ENCODE peak calls at places on chromosomes 2 and 18, in nine cellular contexts. One of them, this sample, is unnamed.

GRCh38 chr2:36731941-36732700 is 35.6 kb downstream of the VIT start:
- DNase-seq in adrenal gland: no peak
- DNase-seq in prostate gland: no peak
- DNase-seq in uterus: no peak
- DNase-seq in cardiac muscle cell: peak
- DNase-seq in fibroblast of lung: peak
- DNase-seq in thyroid gland: no peak
- DNase-seq in A549: no peak
- DNase-seq in spleen: no peak
- DNase-seq in this sample: no peak

GRCh38 chr2:171141320-171141719 is 19.4 kb downstream of the TLK1 start:
- DNase-seq in adrenal gland: no peak
- DNase-seq in prostate gland: no peak
- DNase-seq in uterus: no peak
- DNase-seq in cardiac muscle cell: no peak
- DNase-seq in fibroblast of lung: no peak
- DNase-seq in thyroid gland: no peak
- DNase-seq in A549: no peak
- DNase-seq in spleen: no peak
- DNase-seq in this sample: no peak

GRCh38 chr2:228548230-228548629 is 366.7 kb upstream of the SPHKAP start:
- DNase-seq in adrenal gland: no peak
- DNase-seq in prostate gland: no peak
- DNase-seq in uterus: no peak
- DNase-seq in cardiac muscle cell: no peak
- DNase-seq in fibroblast of lung: no peak
- DNase-seq in thyroid gland: no peak
- DNase-seq in A549: no peak
- DNase-seq in spleen: no peak
- DNase-seq in this sample: no peak

GRCh38 chr2:235546436-235546835 is 52.6 kb downstream of the AGAP1 start:
- DNase-seq in adrenal gland: no peak
- DNase-seq in prostate gland: no peak
- DNase-seq in uterus: no peak
- DNase-seq in cardiac muscle cell: no peak
- DNase-seq in fibroblast of lung: no peak
- DNase-seq in thyroid gland: no peak
- DNase-seq in A549: no peak
- DNase-seq in spleen: peak
- DNase-seq in this sample: no peak

GRCh38 chr2:239092571-239093294 is 244.8 kb downstream of the TWIST2 start:
- DNase-seq in adrenal gland: no peak
- DNase-seq in prostate gland: no peak
- DNase-seq in uterus: no peak
- DNase-seq in cardiac muscle cell: no peak
- DNase-seq in fibroblast of lung: no peak
- DNase-seq in thyroid gland: no peak
- DNase-seq in A549: no peak
- DNase-seq in spleen: no peak
- DNase-seq in this sample: no peak

GRCh38 chr2:8257502-8257901 is 424.4 kb upstream of the ID2 start:
- DNase-seq in adrenal gland: no peak
- DNase-seq in prostate gland: no peak
- DNase-seq in uterus: no peak
- DNase-seq in cardiac muscle cell: no peak
- DNase-seq in fibroblast of lung: no peak
- DNase-seq in thyroid gland: no peak
- DNase-seq in A549: no peak
- DNase-seq in spleen: no peak
- DNase-seq in this sample: no peak

GRCh38 chr2:151150325-151150724 is 111.3 kb downstream of the RBM43 start:
- DNase-seq in adrenal gland: no peak
- DNase-seq in prostate gland: no peak
- DNase-seq in uterus: no peak
- DNase-seq in cardiac muscle cell: peak
- DNase-seq in fibroblast of lung: no peak
- DNase-seq in thyroid gland: no peak
- DNase-seq in A549: no peak
- DNase-seq in spleen: no peak
- DNase-seq in this sample: no peak

GRCh38 chr2:37060446-37060845 is 23.7 kb downstream of the HEATR5B start:
- DNase-seq in adrenal gland: no peak
- DNase-seq in prostate gland: no peak
- DNase-seq in uterus: no peak
- DNase-seq in cardiac muscle cell: no peak
- DNase-seq in fibroblast of lung: no peak
- DNase-seq in thyroid gland: no peak
- DNase-seq in A549: no peak
- DNase-seq in spleen: no peak
- DNase-seq in this sample: no peak

GRCh38 chr2:218066946-218067515 is 2.0 kb upstream of the RUFY4 start:
- DNase-seq in adrenal gland: peak
- DNase-seq in prostate gland: no peak
- DNase-seq in uterus: no peak
- DNase-seq in cardiac muscle cell: no peak
- DNase-seq in fibroblast of lung: no peak
- DNase-seq in thyroid gland: peak
- DNase-seq in A549: no peak
- DNase-seq in spleen: no peak
- DNase-seq in this sample: no peak

GRCh38 chr2:38666578-38666926 is 638 bp downstream of the GALM start:
- DNase-seq in adrenal gland: no peak
- DNase-seq in prostate gland: no peak
- DNase-seq in uterus: no peak
- DNase-seq in cardiac muscle cell: peak
- DNase-seq in fibroblast of lung: peak
- DNase-seq in thyroid gland: peak
- DNase-seq in A549: no peak
- DNase-seq in spleen: no peak
- DNase-seq in this sample: no peak

GRCh38 chr2:39516347-39517101 is 79.4 kb upstream of the MAP4K3 start:
- DNase-seq in adrenal gland: peak
- DNase-seq in prostate gland: peak
- DNase-seq in uterus: peak
- DNase-seq in cardiac muscle cell: peak
- DNase-seq in fibroblast of lung: peak
- DNase-seq in thyroid gland: peak
- DNase-seq in A549: no peak
- DNase-seq in spleen: no peak
- DNase-seq in this sample: peak

GRCh38 chr2:101704816-101705565 is 7.5 kb downstream of the MAP4K4 start:
- DNase-seq in adrenal gland: no peak
- DNase-seq in prostate gland: no peak
- DNase-seq in uterus: no peak
- DNase-seq in cardiac muscle cell: peak
- DNase-seq in fibroblast of lung: peak
- DNase-seq in thyroid gland: no peak
- DNase-seq in A549: no peak
- DNase-seq in spleen: no peak
- DNase-seq in this sample: no peak

GRCh38 chr2:224039080-224039769 is at the start of gene SERPINE2:
- DNase-seq in adrenal gland: peak
- DNase-seq in prostate gland: peak
- DNase-seq in uterus: peak
- DNase-seq in cardiac muscle cell: peak
- DNase-seq in fibroblast of lung: peak
- DNase-seq in thyroid gland: peak
- DNase-seq in A549: peak
- DNase-seq in spleen: peak
- DNase-seq in this sample: peak

DNA sequence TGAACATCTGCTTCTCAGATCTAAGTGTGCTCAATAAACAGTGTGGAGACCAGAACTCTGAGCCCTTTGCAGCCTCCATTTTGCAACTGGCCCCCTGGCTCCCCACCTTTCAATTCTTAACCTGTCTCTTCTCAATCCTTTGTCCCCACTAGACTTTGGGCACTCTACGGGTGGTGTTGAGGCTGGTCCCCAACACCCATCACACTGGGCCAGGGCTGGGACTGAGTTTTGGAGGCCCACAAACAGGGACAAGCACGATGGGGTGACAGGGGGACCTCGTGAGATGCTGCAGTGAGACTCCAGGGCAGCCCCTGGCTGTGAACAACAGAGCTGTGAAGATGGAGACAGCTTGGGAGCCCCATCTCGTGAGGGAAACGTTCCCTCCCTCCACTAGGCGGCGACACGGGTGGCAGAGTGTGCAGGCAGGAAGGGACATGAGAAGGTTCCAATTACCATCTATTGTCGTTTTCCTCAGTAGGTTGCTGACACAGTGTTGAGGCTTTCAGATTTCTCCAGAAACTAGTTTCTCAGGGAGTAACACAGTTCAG is 1.2 kb downstream of the ANKMY1 start:
- DNase-seq in adrenal gland: peak
- DNase-seq in prostate gland: peak
- DNase-seq in uterus: peak
- DNase-seq in cardiac muscle cell: peak
- DNase-seq in fibroblast of lung: peak
- DNase-seq in thyroid gland: peak
- DNase-seq in A549: peak
- DNase-seq in spleen: peak
- DNase-seq in this sample: peak
- TF ChIP-seq CTCF in adrenal gland: peak
- TF ChIP-seq CTCF in prostate gland: peak
- TF ChIP-seq CTCF in uterus: no peak
- TF ChIP-seq CTCF in cardiac muscle cell: peak
- TF ChIP-seq CTCF in fibroblast of lung: peak
- TF ChIP-seq CTCF in thyroid gland: no peak
- TF ChIP-seq CTCF in A549: peak
- TF ChIP-seq CTCF in spleen: peak
- TF ChIP-seq CTCF in this sample: peak

DNA sequence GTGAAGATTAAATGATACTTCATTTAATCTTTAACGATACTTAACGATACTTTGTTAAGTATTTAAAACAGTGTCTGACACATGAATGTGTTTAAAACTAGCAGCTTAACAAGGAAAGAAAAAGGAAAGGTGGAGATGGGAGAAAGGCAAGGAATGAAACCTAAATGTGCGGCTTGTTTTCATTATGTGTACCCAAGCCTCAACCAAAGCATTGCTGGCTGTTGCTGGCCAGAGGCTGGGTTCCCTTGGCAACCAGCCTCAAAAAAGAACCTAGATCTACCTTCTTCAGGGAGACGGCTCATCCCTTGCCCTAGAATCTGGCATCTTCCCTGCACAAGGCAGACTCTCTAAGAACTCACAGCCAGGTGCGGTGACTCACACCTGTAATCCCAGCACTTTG is 13.8 kb upstream of the PCBP1 start:
- DNase-seq in adrenal gland: no peak
- DNase-seq in prostate gland: no peak
- DNase-seq in uterus: no peak
- DNase-seq in cardiac muscle cell: no peak
- DNase-seq in fibroblast of lung: no peak
- DNase-seq in thyroid gland: peak
- DNase-seq in A549: no peak
- DNase-seq in spleen: no peak
- DNase-seq in this sample: no peak
- H3K27ac ChIP-seq in adrenal gland: no peak
- H3K27ac ChIP-seq in prostate gland: no peak
- H3K27ac ChIP-seq in uterus: peak
- H3K27ac ChIP-seq in cardiac muscle cell: peak
- H3K27ac ChIP-seq in fibroblast of lung: no peak
- H3K27ac ChIP-seq in thyroid gland: peak
- H3K27ac ChIP-seq in A549: no peak
- H3K27ac ChIP-seq in spleen: no peak
- H3K27ac ChIP-seq in this sample: no peak

DNA sequence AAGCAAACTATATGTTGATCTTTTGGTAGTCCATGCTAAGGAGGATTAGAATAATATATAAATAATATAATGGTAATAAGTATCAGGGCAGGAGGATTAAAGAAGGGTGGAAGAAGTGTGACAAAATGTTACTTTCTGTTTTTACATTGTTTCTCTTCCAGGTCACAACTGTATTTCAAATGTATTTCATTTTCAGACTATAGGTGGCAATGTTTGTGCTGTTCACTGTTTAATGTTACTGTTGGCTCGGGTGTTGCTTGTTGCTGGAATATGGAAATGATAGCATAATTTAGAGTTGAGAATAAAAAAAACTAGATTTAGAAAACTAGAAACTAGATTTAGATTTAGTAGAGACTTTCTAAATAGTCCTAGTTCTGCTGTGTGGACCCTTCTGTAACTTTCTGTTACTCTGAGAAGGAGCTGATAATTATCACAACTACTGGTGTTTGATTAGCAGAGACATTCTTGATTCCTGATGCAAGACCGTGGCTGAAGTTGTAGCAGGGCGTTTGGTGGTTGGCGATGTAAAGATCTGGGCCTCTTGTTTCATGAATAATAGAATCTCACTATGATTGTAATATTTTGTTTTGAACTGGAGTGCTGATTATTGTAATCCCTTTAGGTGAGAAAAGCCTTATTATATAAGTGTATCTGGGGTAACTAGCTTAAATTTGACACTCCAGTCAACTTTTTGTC is 7.9 kb downstream of the NEDD4L start:
- DNase-seq in adrenal gland: no peak
- DNase-seq in prostate gland: no peak
- DNase-seq in uterus: no peak
- DNase-seq in cardiac muscle cell: peak
- DNase-seq in fibroblast of lung: peak
- DNase-seq in thyroid gland: no peak
- DNase-seq in A549: no peak
- DNase-seq in spleen: no peak
- DNase-seq in this sample: peak
- TF ChIP-seq CTCF in adrenal gland: peak
- TF ChIP-seq CTCF in prostate gland: peak
- TF ChIP-seq CTCF in uterus: no peak
- TF ChIP-seq CTCF in cardiac muscle cell: peak
- TF ChIP-seq CTCF in fibroblast of lung: peak
- TF ChIP-seq CTCF in thyroid gland: no peak
- TF ChIP-seq CTCF in A549: peak
- TF ChIP-seq CTCF in spleen: no peak
- TF ChIP-seq CTCF in this sample: peak

GRCh38 chr2:197850882-197851281 is 46.5 kb downstream of the PLCL1 start:
- DNase-seq in adrenal gland: no peak
- DNase-seq in prostate gland: no peak
- DNase-seq in uterus: no peak
- DNase-seq in cardiac muscle cell: peak
- DNase-seq in fibroblast of lung: no peak
- DNase-seq in thyroid gland: no peak
- DNase-seq in A549: no peak
- DNase-seq in spleen: no peak
- DNase-seq in this sample: no peak

GRCh38 chr2:197846120-197846519 is 41.7 kb downstream of the PLCL1 start:
- DNase-seq in adrenal gland: no peak
- DNase-seq in prostate gland: no peak
- DNase-seq in uterus: no peak
- DNase-seq in cardiac muscle cell: no peak
- DNase-seq in fibroblast of lung: no peak
- DNase-seq in thyroid gland: no peak
- DNase-seq in A549: no peak
- DNase-seq in spleen: no peak
- DNase-seq in this sample: no peak

GRCh38 chr2:197848602-197849001 is 44.2 kb downstream of the PLCL1 start:
- DNase-seq in adrenal gland: no peak
- DNase-seq in prostate gland: no peak
- DNase-seq in uterus: no peak
- DNase-seq in cardiac muscle cell: no peak
- DNase-seq in fibroblast of lung: no peak
- DNase-seq in thyroid gland: no peak
- DNase-seq in A549: no peak
- DNase-seq in spleen: no peak
- DNase-seq in this sample: no peak

GRCh38 chr2:197847666-197848401 is 43.4 kb downstream of the PLCL1 start:
- DNase-seq in adrenal gland: no peak
- DNase-seq in prostate gland: no peak
- DNase-seq in uterus: no peak
- DNase-seq in cardiac muscle cell: no peak
- DNase-seq in fibroblast of lung: no peak
- DNase-seq in thyroid gland: no peak
- DNase-seq in A549: no peak
- DNase-seq in spleen: no peak
- DNase-seq in this sample: no peak

GRCh38 chr2:197846789-197847188 is 42.4 kb downstream of the PLCL1 start:
- DNase-seq in adrenal gland: no peak
- DNase-seq in prostate gland: no peak
- DNase-seq in uterus: no peak
- DNase-seq in cardiac muscle cell: peak
- DNase-seq in fibroblast of lung: peak
- DNase-seq in thyroid gland: no peak
- DNase-seq in A549: no peak
- DNase-seq in spleen: no peak
- DNase-seq in this sample: no peak
- H3K27ac ChIP-seq in adrenal gland: no peak
- H3K27ac ChIP-seq in prostate gland: no peak
- H3K27ac ChIP-seq in uterus: no peak
- H3K27ac ChIP-seq in cardiac muscle cell: no peak
- H3K27ac ChIP-seq in fibroblast of lung: no peak
- H3K27ac ChIP-seq in thyroid gland: no peak
- H3K27ac ChIP-seq in A549: no peak
- H3K27ac ChIP-seq in spleen: no peak
- H3K27ac ChIP-seq in this sample: no peak